ENCODE peak calls at places on chromosomes 6 and 20, in ten cellular contexts. One of them, this sample, is unnamed.

GRCh38 chr20:42701948-42702347 is 487.8 kb downstream of the PTPRT start:
- DNase-seq in epithelial cell of esophagus: no peak
- DNase-seq in lower leg skin: no peak
- DNase-seq in adrenal gland: no peak
- DNase-seq in keratinocyte: no peak
- DNase-seq in heart left ventricle: no peak
- DNase-seq in esophagus squamous epithelium: no peak
- DNase-seq in uterus: no peak
- DNase-seq in cardiac muscle cell: no peak
- DNase-seq in AG04450: no peak
- DNase-seq in this sample: no peak

GRCh38 chr20:54070187-54070987 is at the start of gene BCAS1:
- DNase-seq in keratinocyte: no peak
- DNase-seq in epithelial cell of esophagus: no peak
- DNase-seq in uterus: no peak
- DNase-seq in heart left ventricle: no peak
- DNase-seq in AG04450: no peak
- DNase-seq in cardiac muscle cell: no peak
- DNase-seq in adrenal gland: no peak
- DNase-seq in lower leg skin: no peak
- DNase-seq in esophagus squamous epithelium: no peak
- DNase-seq in this sample: no peak

GRCh38 chr6:72835749-72836148 is 213.9 kb downstream of the KCNQ5 start:
- DNase-seq in cardiac muscle cell: no peak
- DNase-seq in adrenal gland: no peak
- DNase-seq in AG04450: no peak
- DNase-seq in uterus: no peak
- DNase-seq in epithelial cell of esophagus: no peak
- DNase-seq in lower leg skin: no peak
- DNase-seq in heart left ventricle: no peak
- DNase-seq in esophagus squamous epithelium: no peak
- DNase-seq in keratinocyte: no peak
- DNase-seq in this sample: no peak

GRCh38 chr6:17908831-17909230 is 78.6 kb downstream of the KIF13A start:
- DNase-seq in AG04450: no peak
- DNase-seq in cardiac muscle cell: no peak
- DNase-seq in keratinocyte: no peak
- DNase-seq in uterus: no peak
- DNase-seq in esophagus squamous epithelium: no peak
- DNase-seq in lower leg skin: no peak
- DNase-seq in heart left ventricle: no peak
- DNase-seq in epithelial cell of esophagus: peak
- DNase-seq in adrenal gland: no peak
- DNase-seq in this sample: no peak

GRCh38 chr20:31840906-31841816 is 4.2 kb downstream of the FOXS1 start:
- DNase-seq in epithelial cell of esophagus: no peak
- DNase-seq in keratinocyte: no peak
- DNase-seq in heart left ventricle: no peak
- DNase-seq in lower leg skin: no peak
- DNase-seq in uterus: no peak
- DNase-seq in adrenal gland: no peak
- DNase-seq in cardiac muscle cell: no peak
- DNase-seq in AG04450: no peak
- DNase-seq in esophagus squamous epithelium: no peak
- DNase-seq in this sample: no peak

GRCh38 chr20:23340524-23340923 is 10.1 kb upstream of the NXT1 start:
- DNase-seq in esophagus squamous epithelium: no peak
- DNase-seq in keratinocyte: no peak
- DNase-seq in lower leg skin: peak
- DNase-seq in adrenal gland: peak
- DNase-seq in uterus: peak
- DNase-seq in heart left ventricle: peak
- DNase-seq in cardiac muscle cell: peak
- DNase-seq in epithelial cell of esophagus: peak
- DNase-seq in AG04450: no peak
- DNase-seq in this sample: peak

GRCh38 chr6:17725083-17725482 is 18.4 kb upstream of the NUP153 start:
- DNase-seq in keratinocyte: no peak
- DNase-seq in esophagus squamous epithelium: no peak
- DNase-seq in AG04450: no peak
- DNase-seq in heart left ventricle: peak
- DNase-seq in adrenal gland: peak
- DNase-seq in cardiac muscle cell: peak
- DNase-seq in epithelial cell of esophagus: no peak
- DNase-seq in lower leg skin: no peak
- DNase-seq in uterus: peak
- DNase-seq in this sample: no peak

GRCh38 chr6:33620158-33620583 is 951 bp upstream of the ITPR3 start:
- DNase-seq in keratinocyte: no peak
- DNase-seq in heart left ventricle: no peak
- DNase-seq in AG04450: no peak
- DNase-seq in cardiac muscle cell: no peak
- DNase-seq in adrenal gland: peak
- DNase-seq in lower leg skin: peak
- DNase-seq in esophagus squamous epithelium: no peak
- DNase-seq in uterus: no peak
- DNase-seq in epithelial cell of esophagus: no peak
- DNase-seq in this sample: peak

GRCh38 chr20:43849496-43850197 is 65.0 kb upstream of the TOX2 start:
- DNase-seq in uterus: no peak
- DNase-seq in AG04450: peak
- DNase-seq in cardiac muscle cell: no peak
- DNase-seq in epithelial cell of esophagus: peak
- DNase-seq in adrenal gland: peak
- DNase-seq in lower leg skin: peak
- DNase-seq in esophagus squamous epithelium: no peak
- DNase-seq in keratinocyte: no peak
- DNase-seq in heart left ventricle: no peak
- DNase-seq in this sample: peak

GRCh38 chr6:21383499-21384085 is 210.0 kb upstream of the SOX4 start:
- DNase-seq in esophagus squamous epithelium: no peak
- DNase-seq in keratinocyte: no peak
- DNase-seq in lower leg skin: no peak
- DNase-seq in heart left ventricle: no peak
- DNase-seq in AG04450: no peak
- DNase-seq in uterus: no peak
- DNase-seq in adrenal gland: no peak
- DNase-seq in epithelial cell of esophagus: no peak
- DNase-seq in cardiac muscle cell: no peak
- DNase-seq in this sample: no peak

GRCh38 chr20:14223806-14224205 is 113.6 kb downstream of the FLRT3 start:
- DNase-seq in uterus: no peak
- DNase-seq in keratinocyte: peak
- DNase-seq in adrenal gland: no peak
- DNase-seq in cardiac muscle cell: no peak
- DNase-seq in esophagus squamous epithelium: no peak
- DNase-seq in heart left ventricle: no peak
- DNase-seq in epithelial cell of esophagus: peak
- DNase-seq in AG04450: no peak
- DNase-seq in lower leg skin: no peak
- DNase-seq in this sample: no peak

GRCh38 chr6:16472349-16473069 is 234.1 kb downstream of the GMPR start:
- DNase-seq in uterus: no peak
- DNase-seq in epithelial cell of esophagus: peak
- DNase-seq in lower leg skin: no peak
- DNase-seq in cardiac muscle cell: peak
- DNase-seq in esophagus squamous epithelium: no peak
- DNase-seq in keratinocyte: no peak
- DNase-seq in heart left ventricle: no peak
- DNase-seq in AG04450: peak
- DNase-seq in adrenal gland: no peak
- DNase-seq in this sample: no peak

GRCh38 chr6:24719125-24719931 is at the start of gene C6orf62:
- DNase-seq in lower leg skin: peak
- DNase-seq in epithelial cell of esophagus: peak
- DNase-seq in keratinocyte: no peak
- DNase-seq in heart left ventricle: peak
- DNase-seq in AG04450: no peak
- DNase-seq in cardiac muscle cell: peak
- DNase-seq in esophagus squamous epithelium: no peak
- DNase-seq in uterus: no peak
- DNase-seq in adrenal gland: peak
- DNase-seq in this sample: peak

GRCh38 chr6:5746392-5747140 is 260.2 kb downstream of the NRN1 start:
- DNase-seq in AG04450: no peak
- DNase-seq in lower leg skin: no peak
- DNase-seq in epithelial cell of esophagus: peak
- DNase-seq in heart left ventricle: no peak
- DNase-seq in keratinocyte: no peak
- DNase-seq in cardiac muscle cell: no peak
- DNase-seq in adrenal gland: no peak
- DNase-seq in uterus: no peak
- DNase-seq in esophagus squamous epithelium: no peak
- DNase-seq in this sample: no peak

GRCh38 chr20:51388227-51388626 is 154.3 kb downstream of the NFATC2 start:
- DNase-seq in esophagus squamous epithelium: no peak
- DNase-seq in lower leg skin: no peak
- DNase-seq in heart left ventricle: no peak
- DNase-seq in cardiac muscle cell: no peak
- DNase-seq in keratinocyte: no peak
- DNase-seq in epithelial cell of esophagus: peak
- DNase-seq in AG04450: no peak
- DNase-seq in adrenal gland: no peak
- DNase-seq in uterus: no peak
- DNase-seq in this sample: no peak

DNA sequence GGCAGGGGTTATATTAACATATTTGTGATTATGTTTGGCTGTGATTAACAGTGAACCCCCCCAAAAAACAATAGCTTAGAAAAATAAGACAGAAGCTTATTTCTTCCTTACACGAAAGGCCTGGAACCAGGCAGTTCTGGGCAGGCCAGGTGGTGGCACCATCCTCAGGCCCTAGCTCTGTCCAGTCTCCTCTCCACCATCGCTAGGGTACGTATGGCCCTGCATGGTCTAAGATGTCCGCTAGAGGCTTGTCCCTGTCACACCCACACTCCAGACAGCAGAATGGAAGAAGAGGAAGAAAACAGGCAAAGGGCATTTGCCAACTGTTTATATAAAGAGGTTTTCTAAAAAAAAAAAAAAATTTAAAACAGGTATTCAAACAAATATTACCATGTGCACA is 6.6 kb downstream of the TGM3 start:
- DNase-seq in epithelial cell of esophagus: no peak
- DNase-seq in adrenal gland: no peak
- DNase-seq in keratinocyte: no peak
- DNase-seq in cardiac muscle cell: no peak
- DNase-seq in esophagus squamous epithelium: no peak
- DNase-seq in heart left ventricle: no peak
- DNase-seq in lower leg skin: peak
- DNase-seq in AG04450: no peak
- DNase-seq in uterus: no peak
- DNase-seq in this sample: no peak
- TF ChIP-seq CTCF in epithelial cell of esophagus: no peak
- TF ChIP-seq CTCF in adrenal gland: no peak
- TF ChIP-seq CTCF in keratinocyte: no peak
- TF ChIP-seq CTCF in cardiac muscle cell: no peak
- TF ChIP-seq CTCF in esophagus squamous epithelium: no peak
- TF ChIP-seq CTCF in heart left ventricle: no peak
- TF ChIP-seq CTCF in lower leg skin: no peak
- TF ChIP-seq CTCF in AG04450: no peak
- TF ChIP-seq CTCF in uterus: no peak
- TF ChIP-seq CTCF in this sample: no peak

GRCh38 chr20:34075647-34076046 is 36.4 kb downstream of the EIF2S2 start:
- DNase-seq in adrenal gland: no peak
- DNase-seq in lower leg skin: no peak
- DNase-seq in keratinocyte: no peak
- DNase-seq in esophagus squamous epithelium: no peak
- DNase-seq in epithelial cell of esophagus: no peak
- DNase-seq in uterus: no peak
- DNase-seq in cardiac muscle cell: no peak
- DNase-seq in heart left ventricle: no peak
- DNase-seq in AG04450: no peak
- DNase-seq in this sample: no peak
- TF ChIP-seq CTCF in adrenal gland: no peak
- TF ChIP-seq CTCF in lower leg skin: no peak
- TF ChIP-seq CTCF in keratinocyte: peak
- TF ChIP-seq CTCF in esophagus squamous epithelium: no peak
- TF ChIP-seq CTCF in epithelial cell of esophagus: peak
- TF ChIP-seq CTCF in uterus: no peak
- TF ChIP-seq CTCF in cardiac muscle cell: peak
- TF ChIP-seq CTCF in heart left ventricle: no peak
- TF ChIP-seq CTCF in AG04450: peak
- TF ChIP-seq CTCF in this sample: no peak

DNA sequence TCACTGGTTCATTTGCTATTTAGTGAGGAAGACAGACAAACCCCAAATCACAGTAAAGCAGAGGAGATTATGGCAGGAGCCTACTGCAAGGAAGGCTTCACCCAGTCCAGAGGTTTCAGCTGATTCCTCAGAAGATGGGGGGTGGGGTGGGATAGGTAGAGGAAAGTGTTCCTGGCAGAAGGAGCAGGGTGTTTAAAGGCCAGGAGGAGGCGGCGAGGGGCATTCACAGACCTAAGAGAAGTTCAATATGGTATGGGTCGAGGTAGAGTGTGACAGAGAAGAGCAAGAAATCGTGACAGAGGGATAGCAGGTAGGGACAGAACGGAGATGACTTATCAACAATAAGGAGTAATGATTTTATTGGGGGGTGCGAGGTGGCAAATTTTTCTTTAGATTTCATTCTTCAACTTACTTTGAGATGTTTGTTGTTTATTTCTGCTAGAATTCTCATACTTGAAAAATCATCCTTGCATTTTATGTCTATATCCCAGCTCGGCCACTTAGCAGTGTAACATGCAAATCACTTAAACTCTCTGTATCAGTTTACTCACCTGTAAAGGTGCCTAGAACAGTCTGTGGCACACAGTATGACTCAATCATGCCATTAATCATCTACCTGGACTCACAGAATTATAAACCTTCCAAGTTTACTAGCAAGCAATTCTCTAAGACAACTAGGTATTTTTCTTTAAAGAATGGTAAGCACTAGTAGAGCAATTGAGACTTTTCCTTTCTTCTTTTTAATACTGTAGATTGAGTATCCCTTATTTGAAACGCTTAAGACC is 176.7 kb downstream of the REV3L start:
- DNase-seq in lower leg skin: no peak
- DNase-seq in adrenal gland: no peak
- DNase-seq in esophagus squamous epithelium: no peak
- DNase-seq in cardiac muscle cell: no peak
- DNase-seq in keratinocyte: no peak
- DNase-seq in AG04450: no peak
- DNase-seq in heart left ventricle: no peak
- DNase-seq in epithelial cell of esophagus: peak
- DNase-seq in uterus: no peak
- DNase-seq in this sample: no peak
- TF ChIP-seq CTCF in lower leg skin: no peak
- TF ChIP-seq CTCF in adrenal gland: no peak
- TF ChIP-seq CTCF in esophagus squamous epithelium: no peak
- TF ChIP-seq CTCF in cardiac muscle cell: no peak
- TF ChIP-seq CTCF in keratinocyte: no peak
- TF ChIP-seq CTCF in AG04450: no peak
- TF ChIP-seq CTCF in heart left ventricle: no peak
- TF ChIP-seq CTCF in epithelial cell of esophagus: no peak
- TF ChIP-seq CTCF in uterus: no peak
- TF ChIP-seq CTCF in this sample: no peak

DNA sequence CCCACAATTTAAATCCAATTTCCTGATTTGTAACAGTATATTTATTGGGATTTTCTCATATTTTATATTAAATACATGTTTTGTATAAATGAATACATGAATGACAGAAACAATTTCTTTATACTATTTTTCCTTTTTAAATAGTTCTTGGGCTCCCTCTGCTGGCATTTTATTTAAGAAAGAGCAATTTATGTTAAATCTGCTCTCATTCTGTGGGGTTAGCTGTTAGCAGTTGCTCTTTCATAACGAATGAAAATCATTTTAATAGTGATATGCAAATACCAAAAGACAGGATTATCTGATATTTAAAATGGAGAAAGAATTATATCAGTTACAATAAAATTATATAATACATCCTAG is 118.3 kb downstream of the RALGAPA2 start:
- DNase-seq in cardiac muscle cell: no peak
- DNase-seq in esophagus squamous epithelium: no peak
- DNase-seq in keratinocyte: no peak
- DNase-seq in uterus: no peak
- DNase-seq in heart left ventricle: no peak
- DNase-seq in AG04450: no peak
- DNase-seq in adrenal gland: no peak
- DNase-seq in lower leg skin: no peak
- DNase-seq in epithelial cell of esophagus: peak
- DNase-seq in this sample: no peak
- TF ChIP-seq CTCF in cardiac muscle cell: peak
- TF ChIP-seq CTCF in esophagus squamous epithelium: peak
- TF ChIP-seq CTCF in keratinocyte: no peak
- TF ChIP-seq CTCF in uterus: peak
- TF ChIP-seq CTCF in heart left ventricle: peak
- TF ChIP-seq CTCF in AG04450: peak
- TF ChIP-seq CTCF in adrenal gland: peak
- TF ChIP-seq CTCF in lower leg skin: no peak
- TF ChIP-seq CTCF in epithelial cell of esophagus: no peak
- TF ChIP-seq CTCF in this sample: no peak

This sample was measured in lung.